ENCODE peak calls at places on chromosomes 4 and X, in eight cellular contexts. H is stimulated activated CD4-positive, alpha-beta T cell treated with anti-CD3 and anti-CD28 coated beads, Interleukin-15, amount 100 ng/mL, for 24 hours; U is mesenchymal stem cell; Q is T-helper 9 cell; X is Right ventricle myocardium superior; L is EL; K is GM20000; F is transverse colon. Y is an unnamed sample.

GRCh38 chr4:13640149-13640671 is 12.7 kb upstream of the BOD1L1 start:
- DNase-seq in K (no peak), H (no peak), U (peak; percentile 94), L (peak; percentile 97), F (no peak), Q (no peak), X (no peak), Y (no peak)

GRCh38 chr4:141417387-141417786 is 196.7 kb downstream of the ZNF330 start:
- DNase-seq in K (no peak), U (no peak), H (no peak), X (no peak), L (peak; percentile 54), F (no peak), Q (no peak), Y (no peak)

GRCh38 chr4:126209117-126209516 is 894.4 kb downstream of the FAT4 start:
- DNase-seq in L (no peak), F (no peak), U (no peak), X (no peak), Q (no peak), H (no peak), K (no peak), Y (no peak)

GRCh38 chr4:138053601-138054322 is 188.4 kb downstream of the SLC7A11 start:
- DNase-seq in H (no peak), K (no peak), X (no peak), U (peak; percentile 95), L (peak; percentile 91), Q (no peak), F (no peak), Y (no peak)

GRCh38 chr4:72629540-72629939 is 60.5 kb upstream of the ADAMTS3 start:
- DNase-seq in U (peak; percentile 7), K (no peak), F (no peak), Q (no peak), L (peak; percentile 47), X (no peak), H (no peak), Y (no peak)

GRCh38 chr4:156941940-156942548 is 29.6 kb downstream of the PDGFC start:
- DNase-seq in Q (no peak), X (peak; percentile 35), F (peak; percentile 33), U (peak; percentile 98), H (no peak), K (no peak), L (peak; percentile 96), Y (no peak)

GRCh38 chrX:22395372-22395771 is 122.7 kb downstream of the CBLL2 start:
- DNase-seq in F (no peak), U (peak; percentile 56), Q (no peak), K (no peak), L (peak; percentile 41), X (no peak), H (no peak), Y (no peak)

GRCh38 chrX:47991263-47992092 is 12.3 kb downstream of the ZNF182 start:
- DNase-seq in H (no peak), X (no peak), Q (no peak), F (no peak), K (no peak), U (peak; percentile 30), L (peak; percentile 60), Y (no peak)

GRCh38 chr4:18138076-18138665 is 116.6 kb upstream of the LCORL start:
- DNase-seq in L (no peak), F (peak; percentile 8), K (no peak), X (no peak), U (no peak), Q (no peak), H (no peak), Y (no peak)

GRCh38 chr4:145740796-145741195 is 60.9 kb downstream of the C4orf51 start:
- DNase-seq in X (no peak), Q (no peak), K (no peak), U (peak; percentile 3), H (no peak), L (no peak), F (no peak), Y (no peak)

GRCh38 chr4:55989716-55990115 is 41.0 kb downstream of the CEP135 start:
- DNase-seq in K (no peak), Q (no peak), X (no peak), F (no peak), H (no peak), L (no peak), U (no peak), Y (no peak)

GRCh38 chrX:102723456-102723855 is 2.9 kb downstream of the GPRASP3 start:
- DNase-seq in L (peak; percentile 29), K (no peak), X (no peak), F (no peak), H (no peak), Q (no peak), U (no peak), Y (no peak)

GRCh38 chr4:89657931-89658700 is 178.8 kb downstream of the SNCA start:
- DNase-seq in Q (no peak), L (peak; percentile 9), U (peak; percentile 54), F (no peak), H (no peak), X (no peak), K (no peak), Y (no peak)

GRCh38 chrX:103797691-103798090 is 21.1 kb downstream of the PLP1 start:
- DNase-seq in K (no peak), L (no peak), X (no peak), H (no peak), Q (no peak), F (no peak), U (no peak), Y (no peak)

GRCh38 chr4:48290146-48290772 is 20.6 kb upstream of the TEC start:
- DNase-seq in K (peak; percentile 70), F (peak; percentile 27), U (no peak), H (peak; percentile 32), X (no peak), Q (no peak), L (peak; percentile 30), Y (no peak)

GRCh38 chr4:185201983-185202962 is 1.5 kb downstream of the CFAP97 start:
- DNase-seq in H (peak; percentile 49), U (peak; percentile 78), X (no peak), L (no peak), F (no peak), Q (peak; percentile 54), K (no peak), Y (peak; percentile 32)

GRCh38 chrX:107454302-107454701 is 4.8 kb downstream of the FRMPD3 start:
- DNase-seq in X (no peak), U (no peak), Q (no peak), F (no peak), L (peak; percentile 6), K (no peak), H (peak; percentile 50), Y (peak; percentile 28)

GRCh38 chr4:8599657-8600056 is 7.1 kb downstream of the CPZ start:
- DNase-seq in K (no peak), H (no peak), X (no peak), L (peak; percentile 95), U (peak; percentile 19), F (no peak), Q (no peak), Y (no peak)

Y was measured in effector memory CD8-positive, alpha-beta T cell.